ENCODE peak calls at places on chromosome 7, in eight cellular contexts. One of them, this sample, is unnamed. For H3K4me1 and H3K27me3, the result is how much of the 10 kb centered on the place peaks cover.

GRCh38 chr7:103630318-103630717 is 184.3 kb upstream of the SLC26A5 start:
- DNase-seq in heart right ventricle: no peak
- DNase-seq in BE2C: no peak
- DNase-seq in thoracic aorta: no peak
- DNase-seq in endodermal cell: no peak
- DNase-seq in Caco-2: no peak
- DNase-seq in CD4-positive, alpha-beta memory T cell: no peak
- DNase-seq in adrenal gland: no peak
- DNase-seq in this sample: no peak

GRCh38 chr7:14024406-14024805 is 34.9 kb upstream of the ETV1 start:
- DNase-seq in heart right ventricle: no peak
- DNase-seq in BE2C: no peak
- DNase-seq in thoracic aorta: no peak
- DNase-seq in endodermal cell: no peak
- DNase-seq in Caco-2: no peak
- DNase-seq in CD4-positive, alpha-beta memory T cell: no peak
- DNase-seq in adrenal gland: no peak
- DNase-seq in this sample: no peak

GRCh38 chr7:24898691-24899090 is 81.3 kb downstream of the OSBPL3 start:
- DNase-seq in heart right ventricle: no peak
- DNase-seq in BE2C: no peak
- DNase-seq in thoracic aorta: no peak
- DNase-seq in endodermal cell: no peak
- DNase-seq in Caco-2: no peak
- DNase-seq in CD4-positive, alpha-beta memory T cell: no peak
- DNase-seq in adrenal gland: no peak
- DNase-seq in this sample: no peak

GRCh38 chr7:132280335-132280734 is 295.9 kb downstream of the PLXNA4 start:
- DNase-seq in heart right ventricle: no peak
- DNase-seq in BE2C: no peak
- DNase-seq in thoracic aorta: no peak
- DNase-seq in endodermal cell: no peak
- DNase-seq in Caco-2: no peak
- DNase-seq in CD4-positive, alpha-beta memory T cell: no peak
- DNase-seq in adrenal gland: no peak
- DNase-seq in this sample: no peak

GRCh38 chr7:117110480-117111315 is 157.4 kb downstream of the ST7 start:
- DNase-seq in heart right ventricle: no peak
- DNase-seq in BE2C: peak
- DNase-seq in thoracic aorta: no peak
- DNase-seq in endodermal cell: no peak
- DNase-seq in Caco-2: no peak
- DNase-seq in CD4-positive, alpha-beta memory T cell: peak
- DNase-seq in adrenal gland: no peak
- DNase-seq in this sample: no peak

GRCh38 chr7:91772100-91772794 is 108.3 kb downstream of the MTERF1 start:
- DNase-seq in heart right ventricle: no peak
- DNase-seq in BE2C: no peak
- DNase-seq in thoracic aorta: no peak
- DNase-seq in endodermal cell: no peak
- DNase-seq in Caco-2: no peak
- DNase-seq in CD4-positive, alpha-beta memory T cell: no peak
- DNase-seq in adrenal gland: no peak
- DNase-seq in this sample: no peak

GRCh38 chr7:31432831-31433340 is 81.0 kb upstream of the ITPRID1 start:
- DNase-seq in heart right ventricle: no peak
- DNase-seq in BE2C: no peak
- DNase-seq in thoracic aorta: no peak
- DNase-seq in endodermal cell: no peak
- DNase-seq in Caco-2: no peak
- DNase-seq in CD4-positive, alpha-beta memory T cell: no peak
- DNase-seq in adrenal gland: no peak
- DNase-seq in this sample: no peak

GRCh38 chr7:31858051-31858450 is 171.0 kb downstream of the PPP1R17 start:
- DNase-seq in heart right ventricle: no peak
- DNase-seq in BE2C: no peak
- DNase-seq in thoracic aorta: no peak
- DNase-seq in endodermal cell: no peak
- DNase-seq in Caco-2: no peak
- DNase-seq in CD4-positive, alpha-beta memory T cell: no peak
- DNase-seq in adrenal gland: no peak
- DNase-seq in this sample: no peak

GRCh38 chr7:69445549-69445948 is 152.7 kb upstream of the AUTS2 start:
- DNase-seq in heart right ventricle: no peak
- DNase-seq in BE2C: peak
- DNase-seq in thoracic aorta: no peak
- DNase-seq in endodermal cell: no peak
- DNase-seq in Caco-2: no peak
- DNase-seq in CD4-positive, alpha-beta memory T cell: no peak
- DNase-seq in adrenal gland: no peak
- DNase-seq in this sample: no peak

GRCh38 chr7:77825140-77825539 is 26.6 kb downstream of the PHTF2 start:
- DNase-seq in heart right ventricle: no peak
- DNase-seq in BE2C: no peak
- DNase-seq in thoracic aorta: no peak
- DNase-seq in endodermal cell: no peak
- DNase-seq in Caco-2: no peak
- DNase-seq in CD4-positive, alpha-beta memory T cell: no peak
- DNase-seq in adrenal gland: no peak
- DNase-seq in this sample: no peak

GRCh38 chr7:135291809-135292253 is 58.2 kb downstream of the STRA8 start:
- DNase-seq in heart right ventricle: no peak
- DNase-seq in BE2C: no peak
- DNase-seq in thoracic aorta: no peak
- DNase-seq in endodermal cell: no peak
- DNase-seq in Caco-2: no peak
- DNase-seq in CD4-positive, alpha-beta memory T cell: no peak
- DNase-seq in adrenal gland: no peak
- DNase-seq in this sample: no peak

GRCh38 chr7:146539836-146540235 is 423.2 kb downstream of the CNTNAP2 start:
- DNase-seq in heart right ventricle: no peak
- DNase-seq in BE2C: no peak
- DNase-seq in thoracic aorta: no peak
- DNase-seq in endodermal cell: no peak
- DNase-seq in Caco-2: no peak
- DNase-seq in CD4-positive, alpha-beta memory T cell: no peak
- DNase-seq in adrenal gland: no peak
- DNase-seq in this sample: no peak

DNA sequence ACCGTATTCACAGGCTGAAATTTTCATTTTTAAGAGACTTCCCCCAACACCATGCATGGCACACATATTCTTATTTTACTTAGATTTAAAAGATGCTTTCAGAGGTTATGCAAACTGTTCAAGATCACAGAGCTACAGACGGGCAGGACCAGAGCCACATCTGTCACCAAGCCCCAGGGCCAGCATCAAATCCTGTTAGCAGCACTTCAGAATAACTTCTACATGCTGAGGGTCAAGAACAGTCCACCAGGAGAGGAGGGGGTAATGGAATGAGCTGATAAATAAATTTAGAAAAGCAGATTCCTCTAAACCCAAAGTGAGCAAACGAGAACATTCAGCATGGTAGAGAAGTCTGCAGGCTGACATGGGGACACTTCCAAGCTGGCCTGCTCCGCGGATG is 249.2 kb downstream of the TNS3 start:
- DNase-seq in heart right ventricle: no peak
- DNase-seq in BE2C: no peak
- DNase-seq in thoracic aorta: no peak
- DNase-seq in endodermal cell: peak
- DNase-seq in Caco-2: no peak
- DNase-seq in CD4-positive, alpha-beta memory T cell: no peak
- DNase-seq in adrenal gland: no peak
- DNase-seq in this sample: no peak
- H3K4me1 ChIP-seq in heart right ventricle: under half
- H3K4me1 ChIP-seq in BE2C: under half
- H3K4me1 ChIP-seq in thoracic aorta: under half
- H3K4me1 ChIP-seq in endodermal cell: under half
- H3K4me1 ChIP-seq in Caco-2: under half
- H3K4me1 ChIP-seq in CD4-positive, alpha-beta memory T cell: under half
- H3K4me1 ChIP-seq in adrenal gland: under half
- H3K4me1 ChIP-seq in this sample: under half

GRCh38 chr7:426510-426909 is 93.1 kb downstream of the PDGFA start:
- DNase-seq in heart right ventricle: no peak
- DNase-seq in BE2C: no peak
- DNase-seq in thoracic aorta: no peak
- DNase-seq in endodermal cell: no peak
- DNase-seq in Caco-2: no peak
- DNase-seq in CD4-positive, alpha-beta memory T cell: no peak
- DNase-seq in adrenal gland: no peak
- DNase-seq in this sample: no peak

GRCh38 chr7:428387-428786 is 91.3 kb downstream of the PDGFA start:
- DNase-seq in heart right ventricle: no peak
- DNase-seq in BE2C: no peak
- DNase-seq in thoracic aorta: no peak
- DNase-seq in endodermal cell: no peak
- DNase-seq in Caco-2: no peak
- DNase-seq in CD4-positive, alpha-beta memory T cell: no peak
- DNase-seq in adrenal gland: no peak
- DNase-seq in this sample: no peak

GRCh38 chr7:425794-426188 is 93.9 kb downstream of the PDGFA start:
- DNase-seq in heart right ventricle: no peak
- DNase-seq in BE2C: peak
- DNase-seq in thoracic aorta: no peak
- DNase-seq in endodermal cell: no peak
- DNase-seq in Caco-2: no peak
- DNase-seq in CD4-positive, alpha-beta memory T cell: no peak
- DNase-seq in adrenal gland: no peak
- DNase-seq in this sample: no peak

GRCh38 chr7:428896-429827 is 90.5 kb downstream of the PDGFA start:
- DNase-seq in heart right ventricle: peak
- DNase-seq in BE2C: no peak
- DNase-seq in thoracic aorta: no peak
- DNase-seq in endodermal cell: no peak
- DNase-seq in Caco-2: no peak
- DNase-seq in CD4-positive, alpha-beta memory T cell: no peak
- DNase-seq in adrenal gland: no peak
- DNase-seq in this sample: no peak

DNA sequence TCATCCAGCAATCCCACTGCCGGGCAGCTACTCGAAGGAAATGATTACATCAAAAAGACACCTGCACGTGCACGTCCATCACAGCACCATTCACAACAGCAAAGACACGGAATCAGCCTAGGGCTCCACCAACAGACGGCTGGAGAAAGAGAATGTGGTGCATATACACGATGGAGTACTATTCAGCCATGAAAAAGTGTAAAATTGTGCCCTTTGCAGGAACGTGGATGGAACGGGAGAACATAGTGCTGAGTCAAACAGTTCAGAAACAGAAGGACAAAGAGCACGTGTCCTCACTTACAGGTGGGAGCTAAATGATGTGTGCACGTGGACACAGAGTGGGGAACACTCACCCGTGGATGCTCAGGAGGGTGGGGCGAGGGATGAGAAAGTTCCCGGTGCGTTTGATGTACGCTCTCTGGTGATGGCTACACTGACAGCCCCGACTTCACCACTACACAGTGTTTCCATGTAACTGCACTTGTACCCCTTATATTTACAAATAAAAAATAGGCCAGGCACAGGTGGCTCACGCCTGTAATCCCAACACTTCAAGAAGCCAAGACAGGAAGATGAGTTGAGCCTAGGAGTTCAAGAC is 92.0 kb downstream of the PDGFA start:
- DNase-seq in heart right ventricle: no peak
- DNase-seq in BE2C: no peak
- DNase-seq in thoracic aorta: no peak
- DNase-seq in endodermal cell: no peak
- DNase-seq in Caco-2: no peak
- DNase-seq in CD4-positive, alpha-beta memory T cell: no peak
- DNase-seq in adrenal gland: no peak
- DNase-seq in this sample: no peak
- H3K27me3 ChIP-seq in heart right ventricle: under half
- H3K27me3 ChIP-seq in BE2C: under half
- H3K27me3 ChIP-seq in thoracic aorta: under half
- H3K27me3 ChIP-seq in endodermal cell: under half
- H3K27me3 ChIP-seq in Caco-2: under half
- H3K27me3 ChIP-seq in CD4-positive, alpha-beta memory T cell: under half
- H3K27me3 ChIP-seq in adrenal gland: under half
- H3K27me3 ChIP-seq in this sample: under half

GRCh38 chr7:73719806-73720169 is 319 bp upstream of the STX1A start:
- DNase-seq in heart right ventricle: no peak
- DNase-seq in BE2C: no peak
- DNase-seq in thoracic aorta: no peak
- DNase-seq in endodermal cell: no peak
- DNase-seq in Caco-2: no peak
- DNase-seq in CD4-positive, alpha-beta memory T cell: no peak
- DNase-seq in adrenal gland: no peak
- DNase-seq in this sample: no peak
- H3K4me3 ChIP-seq in heart right ventricle: peak
- H3K4me3 ChIP-seq in BE2C: peak
- H3K4me3 ChIP-seq in thoracic aorta: peak
- H3K4me3 ChIP-seq in endodermal cell: peak
- H3K4me3 ChIP-seq in Caco-2: peak
- H3K4me3 ChIP-seq in CD4-positive, alpha-beta memory T cell: no peak
- H3K4me3 ChIP-seq in adrenal gland: no peak
- H3K4me3 ChIP-seq in this sample: peak

GRCh38 chr7:47720141-47720906 is 138.4 kb upstream of the TNS3 start:
- DNase-seq in heart right ventricle: peak
- DNase-seq in BE2C: peak
- DNase-seq in thoracic aorta: no peak
- DNase-seq in endodermal cell: no peak
- DNase-seq in Caco-2: no peak
- DNase-seq in CD4-positive, alpha-beta memory T cell: no peak
- DNase-seq in adrenal gland: no peak
- DNase-seq in this sample: no peak

GRCh38 chr7:47724335-47724982 is 142.5 kb upstream of the TNS3 start:
- DNase-seq in heart right ventricle: no peak
- DNase-seq in BE2C: no peak
- DNase-seq in thoracic aorta: no peak
- DNase-seq in endodermal cell: peak
- DNase-seq in Caco-2: peak
- DNase-seq in CD4-positive, alpha-beta memory T cell: no peak
- DNase-seq in adrenal gland: no peak
- DNase-seq in this sample: peak

GRCh38 chr7:47720907-47721244 is 139.0 kb upstream of the TNS3 start:
- DNase-seq in heart right ventricle: no peak
- DNase-seq in BE2C: no peak
- DNase-seq in thoracic aorta: no peak
- DNase-seq in endodermal cell: no peak
- DNase-seq in Caco-2: no peak
- DNase-seq in CD4-positive, alpha-beta memory T cell: no peak
- DNase-seq in adrenal gland: no peak
- DNase-seq in this sample: no peak

GRCh38 chr7:47721670-47722069 is 139.8 kb upstream of the TNS3 start:
- DNase-seq in heart right ventricle: no peak
- DNase-seq in BE2C: no peak
- DNase-seq in thoracic aorta: no peak
- DNase-seq in endodermal cell: peak
- DNase-seq in Caco-2: no peak
- DNase-seq in CD4-positive, alpha-beta memory T cell: no peak
- DNase-seq in adrenal gland: no peak
- DNase-seq in this sample: no peak

DNA sequence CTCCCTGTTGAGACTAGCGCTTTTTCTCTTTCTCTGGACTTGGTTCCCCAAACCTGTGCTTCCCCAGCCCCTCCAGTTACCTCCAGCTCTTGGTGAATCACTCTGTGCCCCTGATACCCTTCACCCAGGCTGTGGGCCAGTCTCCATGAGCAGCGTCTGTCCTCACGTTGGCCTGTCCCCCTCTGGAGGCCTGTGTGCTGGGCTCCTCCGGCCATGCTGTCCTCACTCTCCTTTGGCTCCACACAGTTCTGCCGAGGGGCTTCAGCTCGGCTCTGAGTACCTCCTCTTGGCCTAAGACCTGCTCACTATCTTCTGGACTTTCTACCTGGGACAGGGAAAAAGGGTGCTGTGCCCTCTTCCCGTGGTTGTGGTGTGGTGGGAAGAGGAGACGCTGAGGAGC is 140.2 kb upstream of the TNS3 start:
- DNase-seq in heart right ventricle: no peak
- DNase-seq in BE2C: no peak
- DNase-seq in thoracic aorta: no peak
- DNase-seq in endodermal cell: no peak
- DNase-seq in Caco-2: no peak
- DNase-seq in CD4-positive, alpha-beta memory T cell: no peak
- DNase-seq in adrenal gland: no peak
- DNase-seq in this sample: no peak
- H3K4me1 ChIP-seq in heart right ventricle: under half
- H3K4me1 ChIP-seq in BE2C: under half
- H3K4me1 ChIP-seq in thoracic aorta: under half
- H3K4me1 ChIP-seq in endodermal cell: under half
- H3K4me1 ChIP-seq in Caco-2: under half
- H3K4me1 ChIP-seq in CD4-positive, alpha-beta memory T cell: under half
- H3K4me1 ChIP-seq in adrenal gland: under half
- H3K4me1 ChIP-seq in this sample: under half

This sample was measured in HAP-1.